ENCODE peak calls at places on chromosome 7, in nine cellular contexts. B is activated CD4-positive, alpha-beta T cell treated with anti-CD3 and anti-CD28 coated beads, Interleukin-2, amount 50 U/mL, for 48 hours; P is amniotic stem cell; S is activated CD8-positive, alpha-beta memory T cell treated with anti-CD3 and anti-CD28 coated beads for 48 hours; H is HT-29; K is NCI-H69; D is GM13977; G is hepatocyte; O is stimulated activated CD4-positive, alpha-beta T cell treated with anti-CD3 and anti-CD28 coated beads, Interleukin-15, amount 100 ng/mL, for 1 hour. V is an unnamed sample.

GRCh38 chr7:41972270-41972669 is 264.7 kb downstream of the GLI3 start:
- DNase-seq in B (no peak), K (no peak), G (no peak), H (no peak), P (no peak), D (no peak), S (no peak), O (no peak), V (no peak)

GRCh38 chr7:29449569-29450260 is 113.9 kb upstream of the PRR15 start:
- DNase-seq in K (peak), O (no peak), P (no peak), D (no peak), G (peak), B (no peak), S (no peak), H (peak), V (peak)

GRCh38 chr7:44116789-44117666 is 6.3 kb downstream of the POLD2 start:
- DNase-seq in O (no peak), G (no peak), B (no peak), D (no peak), K (no peak), H (no peak), P (no peak), S (no peak), V (no peak)

GRCh38 chr7:32921896-32922295 is 30.3 kb upstream of the KBTBD2 start:
- DNase-seq in G (no peak), H (no peak), B (no peak), D (no peak), O (no peak), P (no peak), S (no peak), K (no peak), V (no peak)

GRCh38 chr7:49294611-49295010 is 370.3 kb downstream of the CDC14C start:
- DNase-seq in G (no peak), H (no peak), B (no peak), O (no peak), K (no peak), D (no peak), P (no peak), S (no peak), V (peak)

GRCh38 chr7:105010538-105011523 is 3.2 kb upstream of the KMT2E start:
- DNase-seq in G (peak), B (no peak), P (no peak), S (no peak), H (peak), O (no peak), D (no peak), K (peak), V (peak)

GRCh38 chr7:138875794-138876193 is 77.8 kb upstream of the ATP6V0A4 start:
- DNase-seq in G (no peak), H (no peak), K (no peak), S (peak), D (no peak), P (peak), B (peak), O (peak), V (no peak)

GRCh38 chr7:107969856-107970255 is 33.1 kb downstream of the LAMB1 start:
- DNase-seq in S (no peak), K (no peak), P (no peak), O (no peak), G (no peak), B (no peak), H (no peak), D (no peak), V (no peak)

GRCh38 chr7:82562716-82563404 is 119.3 kb upstream of the CACNA2D1 start:
- DNase-seq in P (peak), G (no peak), S (no peak), D (no peak), B (no peak), K (peak), H (no peak), O (no peak), V (peak)

GRCh38 chr7:16915405-16915804 is 33.6 kb upstream of the AGR3 start:
- DNase-seq in K (no peak), S (no peak), B (no peak), P (peak), H (no peak), D (no peak), O (no peak), G (no peak), V (no peak)

GRCh38 chr7:115047968-115048720 is 126.2 kb downstream of the MDFIC start:
- DNase-seq in K (no peak), G (no peak), P (no peak), S (no peak), O (no peak), B (no peak), D (no peak), H (no peak), V (no peak)

GRCh38 chr7:1873857-1874521 is 203.9 kb downstream of the ELFN1 start:
- DNase-seq in D (no peak), K (no peak), B (no peak), O (no peak), S (no peak), G (no peak), P (no peak), H (no peak), V (no peak)

GRCh38 chr7:139091677-139091996 is 17.9 kb downstream of the ZC3HAV1 start:
- DNase-seq in D (no peak), G (no peak), S (no peak), O (no peak), H (no peak), P (no peak), K (no peak), B (no peak), V (no peak)

GRCh38 chr7:81621893-81622292 is 148.0 kb downstream of the HGF start:
- DNase-seq in P (no peak), D (no peak), G (no peak), H (no peak), S (no peak), B (no peak), O (no peak), K (peak), V (no peak)